ENCODE peak calls at places on chromosomes 3 and 15, in seven cellular contexts. F is neural crest cell, I is mucosa of descending colon, V is fibroblast of pulmonary artery, B is psoas muscle, Z is astrocyte of the spinal cord, P is HCT116. Q is an unnamed sample.

GRCh38 chr15:34726407-34727100 is 28.2 kb downstream of the GJD2 start:
- DNase-seq in F (no peak), B (no peak), I (no peak), Z (no peak), P (no peak), V (peak; percentile 6), Q (no peak)

GRCh38 chr3:354433-354832 is 157.9 kb downstream of the CHL1 start:
- DNase-seq in B (no peak), V (peak; percentile 55), F (peak; percentile 46), I (peak; percentile 60), Z (peak; percentile 49), P (peak; percentile 19), Q (no peak)

GRCh38 chr3:34212671-34213070 is 414.2 kb downstream of the PDCD6IP start:
- DNase-seq in Z (peak; percentile 69), B (no peak), V (peak; percentile 83), P (no peak), F (no peak), I (no peak), Q (no peak)

GRCh38 chr3:184345678-184346144 is 8.3 kb downstream of the FAM131A start:
- DNase-seq in P (peak; percentile 80), F (peak; percentile 44), B (peak; percentile 76), I (peak; percentile 91), V (peak; percentile 67), Z (peak; percentile 58), Q (no peak)

GRCh38 chr3:3196148-3196861 is 16.8 kb upstream of the CRBN start:
- DNase-seq in P (peak; percentile 4), B (no peak), Z (no peak), V (peak; percentile 17), F (peak; percentile 51), I (peak; percentile 38), Q (no peak)

GRCh38 chr3:11651900-11652299 is 8.2 kb upstream of the VGLL4 start:
- DNase-seq in P (peak; percentile 21), V (peak; percentile 72), F (no peak), B (no peak), I (no peak), Z (peak; percentile 72), Q (no peak)

GRCh38 chr15:66702770-66703539 is 919 bp downstream of the SMAD6 start:
- DNase-seq in V (no peak), Z (no peak), B (peak; percentile 29), F (peak; percentile 23), I (peak; percentile 37), P (no peak), Q (no peak)

GRCh38 chr3:32391643-32392529 is at the start of gene CMTM7:
- DNase-seq in V (peak; percentile 58), I (peak; percentile 63), P (peak; percentile 37), F (peak; percentile 45), B (peak; percentile 71), Z (peak; percentile 59), Q (no peak)

GRCh38 chr15:98812711-98813441 is 164.5 kb downstream of the IGF1R start:
- DNase-seq in V (peak; percentile 62), F (no peak), B (no peak), P (no peak), I (no peak), Z (no peak), Q (no peak)

GRCh38 chr3:140898340-140899180 is 43.1 kb upstream of the SLC25A36 start:
- DNase-seq in V (peak; percentile 82), F (peak; percentile 11), I (peak; percentile 45), B (no peak), Z (peak; percentile 90), P (peak; percentile 46), Q (peak; percentile 62)

GRCh38 chr3:84820906-84821305 is 137.9 kb upstream of the CADM2 start:
- DNase-seq in F (no peak), V (no peak), Z (no peak), I (no peak), P (no peak), B (no peak), Q (no peak)

GRCh38 chr3:141452045-141452444 is 34.8 kb upstream of the RASA2 start:
- DNase-seq in B (no peak), Z (peak; percentile 80), V (peak; percentile 87), F (no peak), P (no peak), I (peak; percentile 67), Q (peak; percentile 53)

GRCh38 chr15:87906444-87906843 is 350.1 kb downstream of the NTRK3 start:
- DNase-seq in Z (no peak), P (no peak), V (no peak), F (no peak), B (no peak), I (no peak), Q (no peak)

GRCh38 chr15:68441045-68441743 is 9.2 kb upstream of the ITGA11 start:
- DNase-seq in F (peak; percentile 0), V (no peak), I (no peak), B (no peak), Z (no peak), P (no peak), Q (no peak)

GRCh38 chr15:62928996-62929350 is 113.6 kb upstream of the TPM1 start:
- DNase-seq in F (no peak), B (no peak), I (no peak), V (no peak), Z (peak; percentile 90), P (peak; percentile 10), Q (no peak)

GRCh38 chr3:157123621-157124020 is 36.3 kb downstream of the CCNL1 start:
- DNase-seq in B (no peak), F (no peak), P (no peak), Z (peak; percentile 61), I (no peak), V (no peak), Q (no peak)

GRCh38 chr3:186953011-186953487 is 22.7 kb downstream of the ST6GAL1 start:
- DNase-seq in Z (peak; percentile 50), V (peak; percentile 69), P (no peak), B (no peak), F (no peak), I (no peak), Q (no peak)

GRCh38 chr3:20043398-20043797 is 3.2 kb downstream of the KAT2B start:
- DNase-seq in F (no peak), P (no peak), B (peak; percentile 78), Z (no peak), V (peak; percentile 35), I (peak; percentile 97), Q (no peak)

GRCh38 chr15:98684995-98685525 is 36.7 kb downstream of the IGF1R start:
- DNase-seq in V (no peak), F (no peak), P (no peak), I (no peak), Z (no peak), B (no peak), Q (no peak)

GRCh38 chr15:85125056-85125661 is 143.5 kb downstream of the PDE8A start:
- DNase-seq in B (no peak), F (no peak), P (peak; percentile 18), I (no peak), Z (peak; percentile 46), V (peak; percentile 58), Q (peak; percentile 2)

GRCh38 chr3:172687501-172687900 is 23.4 kb downstream of the NCEH1 start:
- DNase-seq in P (no peak), Z (peak; percentile 23), I (no peak), B (no peak), F (no peak), V (no peak), Q (no peak)

GRCh38 chr3:27729748-27730611 is 7.9 kb upstream of the EOMES start:
- DNase-seq in Z (no peak), F (no peak), B (no peak), V (no peak), P (no peak), I (no peak), Q (no peak)

GRCh38 chr3:131110087-131110486 is 83.4 kb downstream of the NEK11 start:
- DNase-seq in P (no peak), V (peak; percentile 74), B (no peak), Z (peak; percentile 77), I (no peak), F (no peak), Q (no peak)

DNA sequence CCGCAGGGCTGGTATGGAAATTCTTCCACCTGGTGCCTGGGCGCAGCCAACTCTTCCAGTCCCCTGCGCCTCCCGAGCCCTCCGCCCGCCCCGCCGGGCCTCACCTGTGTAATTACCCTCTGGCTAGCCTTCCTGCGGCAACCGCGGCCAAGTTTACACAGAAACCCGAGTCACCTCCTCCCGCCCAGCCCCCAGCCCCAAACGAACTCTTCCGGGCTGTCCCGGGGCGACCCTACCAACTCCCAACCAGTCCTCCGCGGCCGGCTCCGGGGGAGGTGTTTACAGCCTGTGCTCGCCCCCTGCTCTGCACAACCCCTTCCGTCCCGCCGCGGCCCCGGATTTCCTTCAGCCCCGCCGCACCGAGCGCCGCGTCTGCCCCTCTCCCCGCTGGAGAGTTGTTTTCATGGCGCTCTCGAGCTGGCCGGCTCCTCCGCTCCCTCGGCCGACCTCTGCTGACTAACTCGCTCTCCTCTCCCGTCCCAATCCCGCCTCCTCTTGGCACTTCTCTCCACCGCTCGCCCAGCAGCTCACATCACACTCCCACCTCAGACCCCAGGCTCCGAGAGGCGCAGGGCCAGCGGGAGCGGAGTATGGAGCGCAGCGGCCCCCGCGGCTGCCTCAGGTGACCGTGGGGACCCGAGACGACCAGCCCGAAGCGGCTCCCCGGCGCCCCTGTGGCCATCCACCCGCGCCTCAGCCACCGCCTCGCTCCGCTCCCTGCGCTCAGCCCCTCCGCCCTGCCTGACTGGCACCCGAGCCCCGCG is 538 bp downstream of the ATOSA start:
- DNase-seq in B (peak; percentile 69), I (peak; percentile 80), V (peak; percentile 68), P (no peak), F (peak; percentile 60), Z (peak; percentile 69), Q (no peak)
- TF ChIP-seq CTCF in B (no peak), I (no peak), V (no peak), P (no peak), F (no peak), Z (peak; percentile 12), Q (no peak)

GRCh38 chr3:49701388-49702077 is 12.2 kb downstream of the RNF123 start:
- DNase-seq in Z (no peak), P (no peak), V (no peak), F (no peak), B (no peak), I (no peak), Q (no peak)
- TF ChIP-seq CTCF in Z (peak; percentile 78), P (peak; percentile 28), V (peak; percentile 56), F (peak; percentile 44), B (peak; percentile 33), I (no peak), Q (peak; percentile 51)

GRCh38 chr15:96703794-96704550 is 373.5 kb downstream of the NR2F2 start:
- DNase-seq in V (no peak), F (no peak), Z (no peak), B (no peak), I (no peak), P (no peak), Q (no peak)
- TF ChIP-seq CTCF in V (no peak), F (no peak), Z (no peak), B (no peak), I (no peak), P (no peak), Q (no peak)

GRCh38 chr3:113948015-113948917 is 453 bp downstream of the ZDHHC23 start:
- DNase-seq in I (peak; percentile 58), V (no peak), F (peak; percentile 23), Z (no peak), P (no peak), B (peak; percentile 16), Q (no peak)
- TF ChIP-seq CTCF in I (no peak), V (no peak), F (peak; percentile 22), Z (no peak), P (no peak), B (no peak), Q (no peak)